ENCODE peak calls at places on chromosome 1, in eight cellular contexts. One of them, this sample, is unnamed.

GRCh38 chr1:48853006-48853405 is 76.3 kb upstream of the BEND5 start:
- DNase-seq in HCT116: no peak
- DNase-seq in astrocyte: peak
- DNase-seq in SK-N-SH: no peak
- DNase-seq in GM23248: peak
- DNase-seq in H1: no peak
- DNase-seq in hepatocyte: no peak
- DNase-seq in MM.1S: no peak
- DNase-seq in this sample: no peak

GRCh38 chr1:226497991-226498689 is 50.4 kb upstream of the STUM start:
- DNase-seq in HCT116: no peak
- DNase-seq in astrocyte: no peak
- DNase-seq in SK-N-SH: no peak
- DNase-seq in GM23248: no peak
- DNase-seq in H1: no peak
- DNase-seq in hepatocyte: no peak
- DNase-seq in MM.1S: no peak
- DNase-seq in this sample: no peak

GRCh38 chr1:71593523-71593922 is 512.7 kb upstream of the ZRANB2 start:
- DNase-seq in HCT116: no peak
- DNase-seq in astrocyte: no peak
- DNase-seq in SK-N-SH: no peak
- DNase-seq in GM23248: peak
- DNase-seq in H1: no peak
- DNase-seq in hepatocyte: no peak
- DNase-seq in MM.1S: peak
- DNase-seq in this sample: peak

GRCh38 chr1:237383825-237384612 is 342.0 kb downstream of the RYR2 start:
- DNase-seq in HCT116: no peak
- DNase-seq in astrocyte: no peak
- DNase-seq in SK-N-SH: no peak
- DNase-seq in GM23248: peak
- DNase-seq in H1: no peak
- DNase-seq in hepatocyte: peak
- DNase-seq in MM.1S: no peak
- DNase-seq in this sample: no peak

GRCh38 chr1:225933072-225933471 is 7.9 kb downstream of the LEFTY2 start:
- DNase-seq in HCT116: no peak
- DNase-seq in astrocyte: peak
- DNase-seq in SK-N-SH: no peak
- DNase-seq in GM23248: peak
- DNase-seq in H1: no peak
- DNase-seq in hepatocyte: no peak
- DNase-seq in MM.1S: no peak
- DNase-seq in this sample: no peak

GRCh38 chr1:21051177-21051576 is 125.5 kb downstream of the EIF4G3 start:
- DNase-seq in HCT116: no peak
- DNase-seq in astrocyte: no peak
- DNase-seq in SK-N-SH: no peak
- DNase-seq in GM23248: no peak
- DNase-seq in H1: no peak
- DNase-seq in hepatocyte: no peak
- DNase-seq in MM.1S: no peak
- DNase-seq in this sample: peak

GRCh38 chr1:20660363-20661234 is 570 bp downstream of the DDOST start:
- DNase-seq in HCT116: no peak
- DNase-seq in astrocyte: no peak
- DNase-seq in SK-N-SH: no peak
- DNase-seq in GM23248: peak
- DNase-seq in H1: no peak
- DNase-seq in hepatocyte: no peak
- DNase-seq in MM.1S: no peak
- DNase-seq in this sample: peak

GRCh38 chr1:150365945-150366344 is 2.0 kb downstream of the RPRD2 start:
- DNase-seq in HCT116: no peak
- DNase-seq in astrocyte: no peak
- DNase-seq in SK-N-SH: peak
- DNase-seq in GM23248: peak
- DNase-seq in H1: no peak
- DNase-seq in hepatocyte: no peak
- DNase-seq in MM.1S: no peak
- DNase-seq in this sample: peak

GRCh38 chr1:245292571-245292970 is 137.8 kb downstream of the KIF26B start:
- DNase-seq in HCT116: no peak
- DNase-seq in astrocyte: no peak
- DNase-seq in SK-N-SH: peak
- DNase-seq in GM23248: no peak
- DNase-seq in H1: no peak
- DNase-seq in hepatocyte: no peak
- DNase-seq in MM.1S: no peak
- DNase-seq in this sample: no peak

GRCh38 chr1:111906111-111906510 is 83.4 kb downstream of the KCND3 start:
- DNase-seq in HCT116: no peak
- DNase-seq in astrocyte: no peak
- DNase-seq in SK-N-SH: no peak
- DNase-seq in GM23248: no peak
- DNase-seq in H1: no peak
- DNase-seq in hepatocyte: no peak
- DNase-seq in MM.1S: no peak
- DNase-seq in this sample: no peak

GRCh38 chr1:94039514-94039870 is 81.5 kb downstream of the ABCA4 start:
- DNase-seq in HCT116: peak
- DNase-seq in astrocyte: peak
- DNase-seq in SK-N-SH: peak
- DNase-seq in GM23248: peak
- DNase-seq in H1: peak
- DNase-seq in hepatocyte: peak
- DNase-seq in MM.1S: peak
- DNase-seq in this sample: peak

GRCh38 chr1:19635646-19636045 is 8.5 kb upstream of the NBL1 start:
- DNase-seq in HCT116: no peak
- DNase-seq in astrocyte: no peak
- DNase-seq in SK-N-SH: no peak
- DNase-seq in GM23248: peak
- DNase-seq in H1: no peak
- DNase-seq in hepatocyte: no peak
- DNase-seq in MM.1S: no peak
- DNase-seq in this sample: no peak

GRCh38 chr1:43008425-43009108 is 49.9 kb upstream of the SLC2A1 start:
- DNase-seq in HCT116: peak
- DNase-seq in astrocyte: no peak
- DNase-seq in SK-N-SH: no peak
- DNase-seq in GM23248: no peak
- DNase-seq in H1: peak
- DNase-seq in hepatocyte: peak
- DNase-seq in MM.1S: no peak
- DNase-seq in this sample: no peak

GRCh38 chr1:42822833-42823392 is 5.7 kb upstream of the SVBP start:
- DNase-seq in HCT116: no peak
- DNase-seq in astrocyte: peak
- DNase-seq in SK-N-SH: peak
- DNase-seq in GM23248: peak
- DNase-seq in H1: no peak
- DNase-seq in hepatocyte: no peak
- DNase-seq in MM.1S: no peak
- DNase-seq in this sample: no peak

GRCh38 chr1:81654147-81654546 is 146.6 kb upstream of the ADGRL2 start:
- DNase-seq in HCT116: no peak
- DNase-seq in astrocyte: no peak
- DNase-seq in SK-N-SH: no peak
- DNase-seq in GM23248: peak
- DNase-seq in H1: no peak
- DNase-seq in hepatocyte: no peak
- DNase-seq in MM.1S: no peak
- DNase-seq in this sample: no peak

GRCh38 chr1:74467786-74468377 is 44.5 kb downstream of the LRRC53 start:
- DNase-seq in HCT116: no peak
- DNase-seq in astrocyte: no peak
- DNase-seq in SK-N-SH: no peak
- DNase-seq in GM23248: peak
- DNase-seq in H1: no peak
- DNase-seq in hepatocyte: peak
- DNase-seq in MM.1S: no peak
- DNase-seq in this sample: no peak

GRCh38 chr1:115837386-115837761 is 3.6 kb downstream of the NHLH2 start:
- DNase-seq in HCT116: no peak
- DNase-seq in astrocyte: no peak
- DNase-seq in SK-N-SH: no peak
- DNase-seq in GM23248: no peak
- DNase-seq in H1: no peak
- DNase-seq in hepatocyte: no peak
- DNase-seq in MM.1S: no peak
- DNase-seq in this sample: no peak

GRCh38 chr1:115838426-115838804 is 2.5 kb downstream of the NHLH2 start:
- DNase-seq in HCT116: no peak
- DNase-seq in astrocyte: no peak
- DNase-seq in SK-N-SH: peak
- DNase-seq in GM23248: no peak
- DNase-seq in H1: no peak
- DNase-seq in hepatocyte: no peak
- DNase-seq in MM.1S: no peak
- DNase-seq in this sample: no peak

GRCh38 chr1:115839706-115840095 is 1.2 kb downstream of the NHLH2 start:
- DNase-seq in HCT116: no peak
- DNase-seq in astrocyte: no peak
- DNase-seq in SK-N-SH: no peak
- DNase-seq in GM23248: peak
- DNase-seq in H1: no peak
- DNase-seq in hepatocyte: no peak
- DNase-seq in MM.1S: no peak
- DNase-seq in this sample: no peak

GRCh38 chr1:115838805-115839705 is 1.9 kb downstream of the NHLH2 start:
- DNase-seq in HCT116: no peak
- DNase-seq in astrocyte: no peak
- DNase-seq in SK-N-SH: peak
- DNase-seq in GM23248: peak
- DNase-seq in H1: no peak
- DNase-seq in hepatocyte: peak
- DNase-seq in MM.1S: no peak
- DNase-seq in this sample: no peak

DNA sequence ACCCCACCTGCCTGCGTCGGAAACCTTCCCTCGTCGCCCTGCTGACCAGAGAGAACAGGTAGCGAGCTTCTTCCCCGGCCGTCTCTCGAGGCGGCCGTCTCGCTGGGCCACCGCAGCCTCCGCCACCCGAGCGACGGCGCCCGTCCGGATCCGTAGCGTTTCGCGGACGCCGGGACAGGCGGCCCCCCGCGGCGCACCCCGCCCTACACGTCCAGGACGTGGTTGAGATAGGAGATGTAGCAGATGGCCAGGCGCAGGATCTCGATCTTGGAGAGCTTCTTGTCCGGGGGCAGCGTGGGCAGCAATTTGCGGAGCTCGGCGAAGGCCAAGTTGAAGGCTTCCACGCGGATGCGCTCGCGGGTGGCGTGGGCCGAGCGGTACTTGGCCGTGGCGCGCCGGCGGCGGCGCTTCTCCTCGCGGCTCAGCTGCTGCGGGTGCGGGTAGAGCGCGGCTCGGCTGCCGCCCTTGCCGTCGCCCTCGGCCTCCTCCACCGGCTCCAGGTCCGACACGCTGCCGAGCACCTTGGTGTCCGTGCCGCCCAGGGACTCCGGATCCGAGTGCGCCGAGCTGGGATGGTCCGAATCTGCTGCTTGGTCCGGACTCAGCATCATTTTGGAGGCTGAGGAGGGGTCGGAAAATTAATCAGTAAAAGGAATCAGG is 3.0 kb downstream of the NHLH2 start:
- DNase-seq in HCT116: no peak
- DNase-seq in astrocyte: no peak
- DNase-seq in SK-N-SH: no peak
- DNase-seq in GM23248: peak
- DNase-seq in H1: no peak
- DNase-seq in hepatocyte: peak
- DNase-seq in MM.1S: no peak
- DNase-seq in this sample: no peak
- H2AFZ ChIP-seq in HCT116: no peak
- H2AFZ ChIP-seq in astrocyte: peak
- H2AFZ ChIP-seq in SK-N-SH: no peak
- H2AFZ ChIP-seq in GM23248: peak
- H2AFZ ChIP-seq in H1: peak
- H2AFZ ChIP-seq in hepatocyte: peak
- H2AFZ ChIP-seq in MM.1S: no peak
- H2AFZ ChIP-seq in this sample: no peak

GRCh38 chr1:62585481-62586155 is 11.7 kb upstream of the ANGPTL3 start:
- DNase-seq in HCT116: no peak
- DNase-seq in astrocyte: no peak
- DNase-seq in SK-N-SH: no peak
- DNase-seq in GM23248: no peak
- DNase-seq in H1: no peak
- DNase-seq in hepatocyte: no peak
- DNase-seq in MM.1S: no peak
- DNase-seq in this sample: no peak
- H3K4me3 ChIP-seq in HCT116: no peak
- H3K4me3 ChIP-seq in astrocyte: no peak
- H3K4me3 ChIP-seq in SK-N-SH: no peak
- H3K4me3 ChIP-seq in GM23248: no peak
- H3K4me3 ChIP-seq in H1: peak
- H3K4me3 ChIP-seq in hepatocyte: no peak
- H3K4me3 ChIP-seq in MM.1S: no peak
- H3K4me3 ChIP-seq in this sample: no peak

DNA sequence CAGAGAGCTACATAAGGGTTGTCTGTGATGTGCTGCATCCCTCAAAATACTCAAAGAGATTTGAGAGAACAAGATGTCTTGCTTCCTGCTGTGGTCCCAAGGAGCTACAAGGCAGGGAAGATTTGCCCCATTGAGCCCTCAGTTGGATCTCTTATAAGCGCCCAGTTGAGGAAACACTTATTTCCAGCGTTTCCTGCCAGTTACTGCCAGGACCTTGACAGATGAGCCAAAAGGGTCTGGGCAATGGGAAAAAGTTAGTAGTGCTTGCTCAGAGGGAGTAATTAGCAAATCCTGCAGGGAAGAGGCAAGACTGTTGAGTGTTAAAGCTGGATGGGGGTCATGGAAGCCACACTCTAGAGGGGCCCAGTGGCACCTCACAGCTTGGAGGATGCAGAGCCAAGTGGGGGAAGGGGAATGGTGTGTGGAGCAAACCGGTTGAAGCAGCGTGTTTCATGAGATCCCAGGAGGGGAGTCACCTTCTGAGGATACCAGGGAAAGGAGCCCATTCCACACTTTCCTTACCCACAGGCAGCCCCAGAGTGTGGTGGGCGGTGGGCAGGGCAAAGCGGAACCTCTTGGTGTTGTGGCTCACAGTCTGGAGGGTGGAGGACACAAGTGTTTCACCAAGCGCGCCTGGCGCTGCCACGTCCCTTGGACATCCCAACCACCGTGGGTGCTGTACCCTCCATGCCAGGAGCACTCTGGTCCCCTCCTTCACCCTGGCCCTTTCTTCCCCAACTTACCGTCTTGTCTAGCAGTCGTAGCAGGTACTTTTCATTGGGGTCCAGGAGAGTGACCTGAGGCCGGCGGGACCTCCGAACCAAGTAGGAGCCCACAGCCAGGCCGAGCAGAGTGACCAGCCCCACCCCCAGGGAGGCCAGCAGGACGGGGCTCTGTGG is 802 bp downstream of the CYB5R1 start:
- DNase-seq in HCT116: no peak
- DNase-seq in astrocyte: no peak
- DNase-seq in SK-N-SH: no peak
- DNase-seq in GM23248: peak
- DNase-seq in H1: no peak
- DNase-seq in hepatocyte: no peak
- DNase-seq in MM.1S: no peak
- DNase-seq in this sample: no peak
- H2AFZ ChIP-seq in HCT116: no peak
- H2AFZ ChIP-seq in astrocyte: peak
- H2AFZ ChIP-seq in SK-N-SH: peak
- H2AFZ ChIP-seq in GM23248: peak
- H2AFZ ChIP-seq in H1: no peak
- H2AFZ ChIP-seq in hepatocyte: peak
- H2AFZ ChIP-seq in MM.1S: peak
- H2AFZ ChIP-seq in this sample: peak

GRCh38 chr1:1122078-1122811 is 6.4 kb upstream of the C1orf159 start:
- DNase-seq in HCT116: peak
- DNase-seq in astrocyte: no peak
- DNase-seq in SK-N-SH: peak
- DNase-seq in GM23248: peak
- DNase-seq in H1: peak
- DNase-seq in hepatocyte: peak
- DNase-seq in MM.1S: peak
- DNase-seq in this sample: peak
- H3K4me3 ChIP-seq in HCT116: peak
- H3K4me3 ChIP-seq in astrocyte: peak
- H3K4me3 ChIP-seq in SK-N-SH: no peak
- H3K4me3 ChIP-seq in GM23248: peak
- H3K4me3 ChIP-seq in H1: no peak
- H3K4me3 ChIP-seq in hepatocyte: no peak
- H3K4me3 ChIP-seq in MM.1S: peak
- H3K4me3 ChIP-seq in this sample: no peak

This sample was measured in Karpas-422.